ENCODE peak calls at places on chromosome 7, in seven cellular contexts. V is endodermal cell, I is neural progenitor cell, Q is mesothelial cell of epicardium, P is OCI-LY7, G is uterus, T is right atrium auricular region. U is an unnamed sample.

GRCh38 chr7:36620166-36620708 is 104.1 kb downstream of the AOAH start:
- DNase-seq in T (no peak), Q (no peak), I (no peak), V (no peak), G (no peak), P (no peak), U (no peak)

GRCh38 chr7:1533569-1534329 is 3.2 kb downstream of the MAFK start:
- DNase-seq in Q (no peak), V (peak; percentile 74), P (no peak), T (peak; percentile 76), G (peak; percentile 41), I (no peak), U (no peak)

GRCh38 chr7:101707587-101707986 is 78.5 kb upstream of the MYL10 start:
- DNase-seq in Q (no peak), V (no peak), P (no peak), I (no peak), T (no peak), G (no peak), U (no peak)

GRCh38 chr7:26583094-26583493 is 281.3 kb downstream of the SKAP2 start:
- DNase-seq in V (no peak), I (no peak), G (no peak), T (no peak), P (no peak), Q (no peak), U (no peak)

GRCh38 chr7:157771-158251 is 34.6 kb upstream of the FAM20C start:
- DNase-seq in P (no peak), Q (no peak), V (no peak), T (no peak), I (no peak), G (no peak), U (no peak)

GRCh38 chr7:29377718-29378117 is 183.1 kb downstream of the CHN2 start:
- DNase-seq in V (no peak), T (no peak), Q (no peak), P (no peak), I (no peak), G (no peak), U (no peak)

GRCh38 chr7:1767524-1767923 is 97.4 kb downstream of the ELFN1 start:
- DNase-seq in Q (no peak), T (no peak), I (peak; percentile 53), V (peak; percentile 69), G (no peak), P (peak; percentile 51), U (no peak)

GRCh38 chr7:16978358-16979244 is 96.8 kb upstream of the AGR3 start:
- DNase-seq in P (no peak), Q (no peak), G (no peak), V (no peak), I (no peak), T (no peak), U (no peak)

GRCh38 chr7:11489280-11489679 is 342.7 kb downstream of the THSD7A start:
- DNase-seq in V (no peak), G (no peak), Q (no peak), T (no peak), I (no peak), P (no peak), U (no peak)

GRCh38 chr7:6160191-6160623 is 112.2 kb downstream of the CYTH3 start:
- DNase-seq in T (peak; percentile 85), P (no peak), I (peak; percentile 80), V (peak; percentile 89), G (peak; percentile 76), Q (no peak), U (no peak)

GRCh38 chr7:35253680-35254495 is at the start of gene TBX20:
- DNase-seq in Q (no peak), T (peak; percentile 86), I (peak; percentile 91), P (peak; percentile 66), G (no peak), V (peak; percentile 90), U (no peak)

GRCh38 chr7:123410273-123410928 is 124.0 kb downstream of the IQUB start:
- DNase-seq in P (no peak), V (no peak), I (no peak), G (peak; percentile 27), Q (no peak), T (no peak), U (no peak)

GRCh38 chr7:47252706-47253105 is 329.2 kb downstream of the TNS3 start:
- DNase-seq in V (no peak), I (no peak), Q (no peak), G (no peak), P (no peak), T (no peak), U (no peak)

GRCh38 chr7:47254081-47255006 is 327.6 kb downstream of the TNS3 start:
- DNase-seq in V (peak; percentile 93), Q (peak; percentile 77), I (peak; percentile 92), P (peak; percentile 79), G (peak; percentile 83), T (peak; percentile 82), U (peak; percentile 58)

GRCh38 chr7:47255007-47255406 is 326.9 kb downstream of the TNS3 start:
- DNase-seq in T (no peak), P (no peak), I (no peak), G (no peak), Q (no peak), V (no peak), U (no peak)

GRCh38 chr7:47255441-47255840 is 326.5 kb downstream of the TNS3 start:
- DNase-seq in T (no peak), P (no peak), V (no peak), Q (no peak), G (no peak), I (no peak), U (no peak)

DNA sequence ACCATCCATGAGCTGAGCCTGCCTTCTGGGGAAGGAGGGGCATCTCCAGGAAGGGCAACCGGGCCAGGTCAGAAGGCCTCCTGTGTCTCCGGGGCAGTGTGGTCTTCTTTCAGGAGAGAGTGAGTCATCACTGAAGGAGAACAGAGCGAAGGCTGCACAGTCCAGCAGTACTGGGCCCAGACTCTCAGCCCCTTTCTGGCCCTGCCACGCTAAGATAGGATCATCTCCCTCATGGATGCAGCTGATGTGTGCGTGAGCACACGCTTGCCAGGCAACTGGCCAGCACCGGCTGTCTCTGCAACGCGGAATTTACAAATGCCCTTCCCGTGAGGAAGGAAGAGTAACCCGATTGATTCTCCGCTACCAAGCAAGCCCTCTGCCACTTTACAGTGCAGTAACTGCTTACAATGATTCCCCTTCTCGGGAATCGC is 328.2 kb downstream of the TNS3 start:
- DNase-seq in G (peak; percentile 64), I (peak; percentile 50), Q (no peak), P (no peak), V (peak; percentile 71), T (peak; percentile 73), U (no peak)
- TF ChIP-seq CTCF in G (no peak), I (no peak), Q (no peak), P (no peak), V (no peak), T (no peak), U (no peak)

DNA sequence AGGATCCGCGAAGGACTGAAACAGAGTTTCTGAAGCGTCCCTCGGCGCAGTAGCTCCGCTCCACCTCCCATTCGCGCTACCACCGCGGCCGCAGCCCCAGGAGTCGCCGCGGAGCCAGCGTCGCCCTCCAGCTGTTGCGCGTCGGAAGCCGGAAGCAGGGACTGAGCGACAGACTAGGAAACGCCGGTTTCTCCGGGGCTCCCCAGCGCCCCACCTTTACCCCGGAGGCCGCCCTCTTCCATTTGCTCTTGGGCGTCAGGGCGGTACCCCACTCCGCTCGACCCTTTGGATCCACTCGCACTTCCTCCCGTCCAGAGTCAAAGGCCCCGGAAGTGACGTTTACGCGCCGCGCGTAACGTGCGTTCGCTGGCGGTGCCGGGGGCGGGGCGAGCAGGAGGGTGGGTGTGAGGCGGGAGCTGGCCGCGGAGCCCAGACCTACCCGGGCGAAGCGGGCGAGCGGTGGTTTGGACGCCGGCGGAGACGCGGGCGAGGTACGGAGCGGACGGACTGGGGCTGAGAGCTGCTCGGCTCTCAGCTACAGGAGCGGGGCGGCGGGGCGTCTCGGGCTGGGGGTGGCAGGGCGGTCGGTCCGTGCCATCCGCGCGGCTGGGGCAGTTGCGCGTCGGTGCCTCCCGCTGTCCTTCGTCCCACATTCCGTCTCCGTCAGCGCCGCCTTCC is at the start of gene RABGEF1:
- DNase-seq in T (peak; percentile 98), G (peak; percentile 97), Q (peak; percentile 94), P (peak; percentile 97), I (peak; percentile 98), V (peak; percentile 98), U (peak; percentile 96)
- TF ChIP-seq CTCF in T (no peak), G (peak; percentile 6), Q (no peak), P (no peak), I (no peak), V (no peak), U (no peak)

GRCh38 chr7:140638311-140638791 is 2.3 kb downstream of the DENND2A start:
- DNase-seq in G (peak; percentile 59), T (peak; percentile 77), Q (no peak), V (peak; percentile 86), P (no peak), I (peak; percentile 63), U (no peak)
- TF ChIP-seq CTCF in G (no peak), T (peak; percentile 12), Q (no peak), V (peak; percentile 63), P (no peak), I (peak; percentile 33), U (no peak)

DNA sequence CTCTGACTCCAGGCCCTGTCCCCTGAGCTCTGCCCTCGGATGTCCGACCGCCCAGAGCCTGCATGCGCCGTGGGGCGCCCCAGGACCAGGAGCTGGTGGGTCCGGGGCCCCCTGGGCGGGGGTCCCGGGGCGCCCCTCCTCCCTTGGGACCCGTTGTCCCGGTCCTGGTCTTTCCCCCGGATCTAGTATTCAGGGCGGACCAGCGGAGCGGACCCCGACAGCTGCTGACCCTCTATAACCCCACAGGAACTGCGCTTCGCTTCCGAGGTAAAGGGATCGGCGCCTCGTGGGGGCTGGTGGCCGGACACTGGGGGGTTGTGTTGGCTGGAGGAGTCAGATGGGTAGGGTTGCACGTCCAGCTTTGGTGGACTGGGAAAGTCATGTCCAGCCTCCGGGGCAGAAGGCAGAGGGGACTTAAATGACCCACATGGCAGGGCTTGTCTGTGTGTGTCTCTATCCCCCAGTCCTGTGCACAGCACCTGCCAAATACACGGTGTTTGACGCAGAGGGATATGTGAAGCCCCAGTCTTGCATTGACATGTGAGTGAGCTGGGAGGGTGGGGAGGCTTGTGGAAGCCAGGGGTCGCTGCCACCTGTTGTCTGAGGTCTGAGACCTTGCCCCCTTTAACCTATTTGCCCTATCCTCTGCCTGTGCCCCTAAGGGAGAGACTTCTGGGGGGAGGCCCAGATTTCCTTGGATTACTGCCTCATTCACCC is 548 bp downstream of the MOSPD3 start:
- DNase-seq in Q (no peak), V (peak; percentile 74), G (no peak), T (no peak), I (peak; percentile 62), P (peak; percentile 58), U (no peak)
- TF ChIP-seq CTCF in Q (no peak), V (peak; percentile 72), G (no peak), T (no peak), I (peak; percentile 45), P (peak; percentile 63), U (no peak)

DNA sequence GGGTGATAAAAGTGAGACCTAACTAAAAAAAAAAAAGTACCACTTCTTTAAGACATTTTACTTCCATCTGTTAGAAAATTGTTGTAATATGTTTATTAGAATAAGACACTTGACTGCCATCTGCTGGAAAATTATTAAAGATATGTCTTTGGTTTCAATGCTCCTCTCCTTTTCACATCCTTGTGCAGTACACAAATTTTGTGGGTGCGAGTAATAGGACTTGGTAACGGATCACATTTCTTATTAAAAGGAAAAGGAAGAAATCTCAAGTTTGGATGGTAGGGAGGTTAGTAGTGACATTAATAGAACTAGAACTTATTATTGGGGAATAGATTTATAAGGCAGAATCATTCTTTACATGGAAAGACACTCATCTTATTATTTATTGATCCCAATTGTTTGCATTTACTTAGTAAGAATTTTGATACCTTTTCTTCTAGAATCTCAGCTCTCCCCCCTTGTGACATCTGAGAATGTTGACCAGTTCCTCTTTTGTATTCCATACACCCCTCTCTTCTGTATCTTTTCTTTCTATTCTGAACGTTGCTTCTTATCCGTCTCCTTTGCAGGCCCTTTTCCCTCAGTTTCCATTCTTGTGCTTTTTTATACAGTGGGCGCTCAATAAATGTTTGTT is 43.0 kb upstream of the RPA3 start:
- DNase-seq in Q (no peak), T (no peak), G (no peak), P (peak; percentile 68), I (no peak), V (no peak), U (no peak)
- TF ChIP-seq CTCF in Q (no peak), T (peak; percentile 65), G (peak; percentile 40), P (peak; percentile 74), I (no peak), V (no peak), U (peak; percentile 62)

U was measured in natural killer cell.